ENCODE peak calls at places on chromosome 2, in six cellular contexts. C is GM12878, B is HCT116, L is K562, S is HepG2, E is H1. G is an unnamed sample. For H3K4me1, the result is how much of the 10 kb centered on the place peaks cover.

GRCh38 chr2:207385903-207386302 is 143.9 kb upstream of the CREB1 start:
- DNase-seq in S (no peak), B (no peak), C (no peak), E (no peak), L (no peak), G (no peak)

GRCh38 chr2:133777607-133778006 is 209.3 kb upstream of the NCKAP5 start:
- DNase-seq in L (no peak), B (peak), S (no peak), E (no peak), C (no peak), G (no peak)

GRCh38 chr2:222703866-222704265 is 32.4 kb downstream of the MOGAT1 start:
- DNase-seq in S (no peak), E (no peak), L (no peak), B (no peak), C (no peak), G (no peak)

GRCh38 chr2:80328033-80328635 is 23.6 kb upstream of the LRRTM1 start:
- DNase-seq in S (no peak), E (no peak), L (peak), B (no peak), C (no peak), G (no peak)

GRCh38 chr2:41867553-41867952 is 180.3 kb upstream of the PKDCC start:
- DNase-seq in B (no peak), S (no peak), C (no peak), L (no peak), E (no peak), G (no peak)

GRCh38 chr2:68328901-68329300 is 9.2 kb upstream of the CNRIP1 start:
- DNase-seq in L (no peak), C (no peak), E (no peak), S (no peak), B (no peak), G (no peak)

GRCh38 chr2:155281907-155282306 is 583.4 kb downstream of the KCNJ3 start:
- DNase-seq in S (no peak), C (no peak), L (no peak), B (no peak), E (no peak), G (no peak)

GRCh38 chr2:40105593-40105992 is 326.5 kb upstream of the THUMPD2 start:
- DNase-seq in E (no peak), L (no peak), C (no peak), B (no peak), S (no peak), G (no peak)

GRCh38 chr2:212398316-212398715 is 140.3 kb downstream of the ERBB4 start:
- DNase-seq in C (no peak), E (no peak), B (no peak), L (no peak), S (no peak), G (no peak)

GRCh38 chr2:62845256-62845655 is 139.7 kb downstream of the EHBP1 start:
- DNase-seq in S (no peak), L (no peak), B (no peak), C (no peak), E (no peak), G (no peak)

GRCh38 chr2:62844311-62845090 is 139.0 kb downstream of the EHBP1 start:
- DNase-seq in B (no peak), S (no peak), C (no peak), E (no peak), L (no peak), G (no peak)
- H3K4me3 ChIP-seq in B (no peak), S (no peak), C (no peak), E (no peak), L (no peak), G (no peak)

GRCh38 chr2:26989156-26989555 is 18.7 kb downstream of the MAPRE3 start:
- DNase-seq in E (no peak), L (no peak), S (no peak), C (no peak), B (no peak), G (no peak)

GRCh38 chr2:26986576-26986975 is 16.1 kb downstream of the MAPRE3 start:
- DNase-seq in L (no peak), B (no peak), S (no peak), E (no peak), C (no peak), G (no peak)

GRCh38 chr2:26985807-26986206 is 15.4 kb downstream of the MAPRE3 start:
- DNase-seq in C (no peak), S (no peak), B (no peak), E (no peak), L (no peak), G (no peak)

GRCh38 chr2:26991717-26992116 is 21.3 kb downstream of the MAPRE3 start:
- DNase-seq in C (no peak), L (no peak), S (peak), E (no peak), B (no peak), G (no peak)

GRCh38 chr2:26988165-26988879 is 17.9 kb downstream of the MAPRE3 start:
- DNase-seq in E (no peak), B (no peak), C (no peak), L (no peak), S (no peak), G (no peak)
- TF ChIP-seq ZNF274 in E (no peak), B (no peak), C (no peak), L (no peak), S (no peak), G (no peak)

GRCh38 chr2:136013962-136014361 is 28.5 kb upstream of the DARS1 start:
- DNase-seq in C (no peak), L (no peak), S (peak), B (no peak), E (no peak), G (no peak)
- H3K4me1 ChIP-seq in C (under half), L (under half), S (under half), B (under half), E (under half), G (under half)

GRCh38 chr2:19216271-19216670 is 142.2 kb downstream of the OSR1 start:
- DNase-seq in B (no peak), L (no peak), E (no peak), C (no peak), S (no peak), G (no peak)
- H3K4me3 ChIP-seq in B (no peak), L (no peak), E (no peak), C (no peak), S (no peak), G (no peak)